ENCODE peak calls at places on chromosomes 4 and X, in five cellular contexts. One of them, this sample, is unnamed.

GRCh38 chrX:25023908-25024307 is 8.1 kb upstream of the ARX start:
- DNase-seq in astrocyte: no peak
- DNase-seq in GM23248: no peak
- DNase-seq in RWPE1: no peak
- DNase-seq in lower lobe of right lung: no peak
- DNase-seq in this sample: no peak

GRCh38 chr4:113531572-113531971 is 230.0 kb downstream of the CAMK2D start:
- DNase-seq in astrocyte: no peak
- DNase-seq in RWPE1: peak
- DNase-seq in lower lobe of right lung: no peak
- DNase-seq in GM23248: no peak
- DNase-seq in this sample: no peak

GRCh38 chr4:24089831-24090531 is 200.1 kb upstream of the PPARGC1A start:
- DNase-seq in RWPE1: no peak
- DNase-seq in lower lobe of right lung: no peak
- DNase-seq in astrocyte: peak
- DNase-seq in GM23248: peak
- DNase-seq in this sample: no peak

GRCh38 chr4:7697821-7698220 is 241.8 kb downstream of the AFAP1 start:
- DNase-seq in RWPE1: no peak
- DNase-seq in GM23248: no peak
- DNase-seq in lower lobe of right lung: no peak
- DNase-seq in astrocyte: no peak
- DNase-seq in this sample: no peak

GRCh38 chrX:100642296-100642695 is 1.7 kb upstream of the SRPX2 start:
- DNase-seq in lower lobe of right lung: no peak
- DNase-seq in astrocyte: no peak
- DNase-seq in RWPE1: no peak
- DNase-seq in GM23248: no peak
- DNase-seq in this sample: no peak

GRCh38 chrX:53714580-53715335 is 28.2 kb upstream of the HUWE1 start:
- DNase-seq in lower lobe of right lung: peak
- DNase-seq in astrocyte: peak
- DNase-seq in GM23248: peak
- DNase-seq in RWPE1: peak
- DNase-seq in this sample: no peak

GRCh38 chr4:84497220-84497834 is 1.8 kb downstream of the NKX6-1 start:
- DNase-seq in RWPE1: no peak
- DNase-seq in GM23248: peak
- DNase-seq in astrocyte: peak
- DNase-seq in lower lobe of right lung: no peak
- DNase-seq in this sample: no peak

GRCh38 chr4:4555916-4556315 is 14.1 kb upstream of the STX18 start:
- DNase-seq in GM23248: peak
- DNase-seq in lower lobe of right lung: no peak
- DNase-seq in astrocyte: peak
- DNase-seq in RWPE1: no peak
- DNase-seq in this sample: no peak

GRCh38 chr4:65580551-65580950 is 89.7 kb downstream of the EPHA5 start:
- DNase-seq in GM23248: peak
- DNase-seq in lower lobe of right lung: no peak
- DNase-seq in astrocyte: peak
- DNase-seq in RWPE1: no peak
- DNase-seq in this sample: no peak

GRCh38 chrX:20144491-20144890 is 2.9 kb upstream of the EIF1AX start:
- DNase-seq in astrocyte: peak
- DNase-seq in RWPE1: peak
- DNase-seq in lower lobe of right lung: no peak
- DNase-seq in GM23248: peak
- DNase-seq in this sample: no peak

GRCh38 chrX:20140410-20140809 is 1.2 kb downstream of the EIF1AX start:
- DNase-seq in lower lobe of right lung: no peak
- DNase-seq in RWPE1: no peak
- DNase-seq in astrocyte: no peak
- DNase-seq in GM23248: peak
- DNase-seq in this sample: no peak

GRCh38 chrX:20141281-20142220 is at the start of gene EIF1AX:
- DNase-seq in astrocyte: peak
- DNase-seq in lower lobe of right lung: peak
- DNase-seq in GM23248: peak
- DNase-seq in RWPE1: peak
- DNase-seq in this sample: peak

GRCh38 chrX:20143539-20143938 is 1.9 kb upstream of the EIF1AX start:
- DNase-seq in RWPE1: no peak
- DNase-seq in GM23248: no peak
- DNase-seq in astrocyte: no peak
- DNase-seq in lower lobe of right lung: no peak
- DNase-seq in this sample: no peak

GRCh38 chrX:20143111-20143510 is 1.5 kb upstream of the EIF1AX start:
- DNase-seq in RWPE1: no peak
- DNase-seq in lower lobe of right lung: no peak
- DNase-seq in GM23248: no peak
- DNase-seq in astrocyte: no peak
- DNase-seq in this sample: no peak
- H3K27ac ChIP-seq in RWPE1: no peak
- H3K27ac ChIP-seq in lower lobe of right lung: peak
- H3K27ac ChIP-seq in GM23248: no peak
- H3K27ac ChIP-seq in astrocyte: no peak
- H3K27ac ChIP-seq in this sample: no peak

GRCh38 chr4:119517361-119518229 is 111.0 kb downstream of the PDE5A start:
- DNase-seq in RWPE1: no peak
- DNase-seq in GM23248: peak
- DNase-seq in astrocyte: peak
- DNase-seq in lower lobe of right lung: no peak
- DNase-seq in this sample: no peak
- H3K27ac ChIP-seq in RWPE1: no peak
- H3K27ac ChIP-seq in GM23248: peak
- H3K27ac ChIP-seq in astrocyte: peak
- H3K27ac ChIP-seq in lower lobe of right lung: no peak
- H3K27ac ChIP-seq in this sample: no peak

GRCh38 chrX:148282504-148282903 is 217.9 kb upstream of the AFF2 start:
- DNase-seq in GM23248: no peak
- DNase-seq in lower lobe of right lung: no peak
- DNase-seq in astrocyte: no peak
- DNase-seq in RWPE1: no peak
- DNase-seq in this sample: no peak
- H3K27ac ChIP-seq in GM23248: no peak
- H3K27ac ChIP-seq in lower lobe of right lung: no peak
- H3K27ac ChIP-seq in astrocyte: no peak
- H3K27ac ChIP-seq in RWPE1: no peak
- H3K27ac ChIP-seq in this sample: no peak

DNA sequence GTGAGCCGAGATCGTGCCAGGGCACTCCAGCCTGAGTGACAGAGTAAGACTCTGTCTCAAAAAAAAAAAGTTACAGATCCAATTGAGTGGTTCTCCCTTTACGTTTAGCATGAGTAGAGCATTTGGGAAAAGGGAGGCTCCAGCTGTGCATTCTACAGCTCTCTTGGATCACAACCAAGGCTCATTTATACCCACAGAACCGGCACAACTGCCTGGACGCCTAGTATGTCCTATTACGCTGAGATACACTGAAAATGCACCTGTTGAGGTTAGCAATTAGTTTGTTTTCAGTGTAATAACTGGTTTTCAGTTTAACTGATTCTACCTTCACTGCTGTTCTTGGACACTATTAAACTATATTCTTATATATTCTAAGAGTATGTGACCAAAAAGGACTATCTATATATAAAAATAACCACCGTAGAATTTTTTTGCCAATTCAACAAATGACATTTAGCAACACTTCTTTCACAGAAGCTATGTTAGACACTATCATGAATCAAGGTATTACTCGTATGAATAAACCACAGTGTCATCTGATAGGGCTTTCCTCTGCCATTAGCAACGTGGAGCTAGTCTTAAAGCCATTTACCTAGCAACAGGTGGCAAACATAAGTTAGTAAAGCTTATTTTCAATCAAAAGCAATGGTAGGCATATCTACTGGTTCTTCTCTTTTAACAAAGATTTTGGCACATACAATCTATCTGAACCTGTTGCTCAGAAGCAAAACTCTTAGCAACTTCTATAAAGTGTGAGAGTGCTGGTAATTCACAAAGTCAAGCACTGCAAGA is 3.6 kb downstream of the OTUD4 start:
- DNase-seq in lower lobe of right lung: no peak
- DNase-seq in GM23248: peak
- DNase-seq in RWPE1: no peak
- DNase-seq in astrocyte: no peak
- DNase-seq in this sample: no peak
- H3K27ac ChIP-seq in lower lobe of right lung: peak
- H3K27ac ChIP-seq in GM23248: peak
- H3K27ac ChIP-seq in RWPE1: no peak
- H3K27ac ChIP-seq in astrocyte: peak
- H3K27ac ChIP-seq in this sample: no peak

DNA sequence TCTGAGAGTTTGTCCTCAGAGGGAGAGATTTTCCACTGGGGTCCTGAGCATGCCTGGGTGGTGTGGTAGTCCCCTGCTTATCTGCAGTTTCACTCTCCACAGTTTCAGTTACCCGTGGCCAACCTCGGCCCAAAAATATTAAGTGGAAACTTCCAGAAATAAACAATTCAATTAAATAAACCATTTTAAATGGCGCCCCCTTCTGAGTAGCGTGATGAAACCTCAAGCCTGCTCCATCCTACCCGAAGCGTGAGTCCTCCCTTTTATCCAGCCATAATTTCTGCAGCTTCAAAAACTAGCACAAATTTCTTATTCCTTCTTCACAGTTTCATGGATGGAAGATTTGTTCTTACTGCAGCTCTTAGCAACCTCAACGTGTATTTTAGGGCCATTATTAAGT is 26.7 kb downstream of the PNMA6E start:
- DNase-seq in GM23248: no peak
- DNase-seq in RWPE1: no peak
- DNase-seq in astrocyte: no peak
- DNase-seq in lower lobe of right lung: no peak
- DNase-seq in this sample: no peak
- H3K27ac ChIP-seq in GM23248: no peak
- H3K27ac ChIP-seq in RWPE1: no peak
- H3K27ac ChIP-seq in astrocyte: no peak
- H3K27ac ChIP-seq in lower lobe of right lung: no peak
- H3K27ac ChIP-seq in this sample: no peak

DNA sequence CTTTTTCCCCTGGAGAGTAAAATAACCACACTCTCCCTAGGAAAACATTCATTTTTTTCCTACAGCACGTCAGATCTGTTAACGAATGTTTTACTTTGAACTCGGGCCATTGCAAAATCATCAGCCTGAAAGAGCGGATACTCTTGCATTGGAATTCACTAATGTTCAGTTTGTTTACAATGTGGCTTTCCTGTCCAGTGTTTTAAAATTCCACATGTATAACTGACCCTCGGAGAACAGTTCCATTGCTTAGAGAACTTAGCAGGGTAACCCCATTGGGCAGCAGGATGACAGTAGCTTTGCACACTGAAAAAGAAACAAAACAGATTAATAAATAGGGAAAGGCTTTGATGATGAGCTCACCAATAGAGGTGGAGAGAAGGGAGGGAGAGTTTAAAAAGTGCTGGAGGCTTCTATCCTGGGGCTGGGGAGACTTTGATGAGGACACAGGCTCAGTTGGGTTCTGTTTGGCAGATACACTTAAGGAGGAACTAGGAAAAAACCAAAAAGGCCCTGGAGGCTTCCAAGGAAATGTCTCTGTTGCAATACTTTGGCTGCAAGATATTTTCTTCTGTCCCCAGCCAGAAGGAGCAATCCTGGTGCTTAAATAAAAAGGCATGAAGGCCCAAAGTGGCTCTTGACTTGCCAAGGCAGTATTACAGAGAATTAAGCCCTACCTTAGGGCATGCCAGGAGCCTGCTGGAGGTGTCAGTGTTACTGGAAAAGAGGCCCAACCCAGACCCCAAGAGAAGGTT is 143.1 kb downstream of the ARSF start:
- DNase-seq in RWPE1: no peak
- DNase-seq in astrocyte: peak
- DNase-seq in lower lobe of right lung: no peak
- DNase-seq in GM23248: peak
- DNase-seq in this sample: no peak
- H3K27ac ChIP-seq in RWPE1: peak
- H3K27ac ChIP-seq in astrocyte: peak
- H3K27ac ChIP-seq in lower lobe of right lung: no peak
- H3K27ac ChIP-seq in GM23248: peak
- H3K27ac ChIP-seq in this sample: no peak

DNA sequence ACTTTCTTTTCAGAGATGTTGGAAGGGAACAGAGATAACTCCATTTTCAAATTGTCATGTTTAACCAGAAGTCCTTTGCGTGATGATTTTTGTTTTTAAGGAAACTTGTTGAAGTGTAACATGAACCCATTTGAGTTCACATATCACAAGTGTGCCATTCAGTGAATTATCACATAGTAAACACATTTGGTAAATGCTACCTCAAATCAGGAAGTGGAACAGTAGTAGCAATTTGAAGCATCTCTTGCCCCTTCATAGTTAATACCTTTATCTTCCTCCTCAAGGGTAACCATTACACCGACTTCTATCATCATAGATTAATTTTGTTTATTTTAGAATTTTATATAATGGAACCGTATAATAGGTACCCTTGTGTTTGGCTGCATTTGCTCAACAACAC is 35.9 kb downstream of the KDM6A start:
- DNase-seq in lower lobe of right lung: no peak
- DNase-seq in RWPE1: no peak
- DNase-seq in GM23248: no peak
- DNase-seq in astrocyte: no peak
- DNase-seq in this sample: no peak
- H3K27ac ChIP-seq in lower lobe of right lung: no peak
- H3K27ac ChIP-seq in RWPE1: no peak
- H3K27ac ChIP-seq in GM23248: no peak
- H3K27ac ChIP-seq in astrocyte: no peak
- H3K27ac ChIP-seq in this sample: no peak

GRCh38 chr4:13950491-13950890 is 323.0 kb upstream of the BOD1L1 start:
- DNase-seq in GM23248: no peak
- DNase-seq in lower lobe of right lung: no peak
- DNase-seq in astrocyte: no peak
- DNase-seq in RWPE1: no peak
- DNase-seq in this sample: no peak

GRCh38 chr4:13956947-13957346 is 329.4 kb upstream of the BOD1L1 start:
- DNase-seq in RWPE1: no peak
- DNase-seq in lower lobe of right lung: no peak
- DNase-seq in astrocyte: no peak
- DNase-seq in GM23248: no peak
- DNase-seq in this sample: no peak

GRCh38 chr4:13947921-13948320 is 320.4 kb upstream of the BOD1L1 start:
- DNase-seq in astrocyte: no peak
- DNase-seq in RWPE1: no peak
- DNase-seq in GM23248: no peak
- DNase-seq in lower lobe of right lung: no peak
- DNase-seq in this sample: no peak

GRCh38 chr4:13955551-13955950 is 328.0 kb upstream of the BOD1L1 start:
- DNase-seq in RWPE1: no peak
- DNase-seq in lower lobe of right lung: no peak
- DNase-seq in GM23248: no peak
- DNase-seq in astrocyte: no peak
- DNase-seq in this sample: no peak

GRCh38 chr4:13953083-13953482 is 325.6 kb upstream of the BOD1L1 start:
- DNase-seq in astrocyte: no peak
- DNase-seq in RWPE1: no peak
- DNase-seq in GM23248: peak
- DNase-seq in lower lobe of right lung: no peak
- DNase-seq in this sample: no peak
- H3K27ac ChIP-seq in astrocyte: no peak
- H3K27ac ChIP-seq in RWPE1: no peak
- H3K27ac ChIP-seq in GM23248: no peak
- H3K27ac ChIP-seq in lower lobe of right lung: no peak
- H3K27ac ChIP-seq in this sample: no peak